ENCODE peak calls at places on chromosome 16, in nine cellular contexts. Z is cardiac muscle cell, G is OCI-LY7, H is cardiac fibroblast, R is left ventricle myocardium inferior, N is ovary, L is A549, I is fibroblast of mammary gland, X is fibroblast of pulmonary artery. V is an unnamed sample.

GRCh38 chr16:81445926-81446317 is 1.3 kb downstream of the CMIP start:
- DNase-seq in Z (no peak), G (no peak), H (no peak), R (no peak), N (no peak), L (no peak), I (no peak), X (no peak), V (no peak)

GRCh38 chr16:19223235-19223847 is 55.3 kb downstream of the SYT17 start:
- DNase-seq in Z (peak), G (peak), H (peak), R (no peak), N (no peak), L (peak), I (peak), X (peak), V (no peak)

GRCh38 chr16:51243836-51244483 is 92.9 kb upstream of the SALL1 start:
- DNase-seq in Z (peak), G (no peak), H (no peak), R (no peak), N (no peak), L (peak), I (peak), X (peak), V (peak)

GRCh38 chr16:65070831-65071230 is 51.0 kb downstream of the CDH11 start:
- DNase-seq in Z (peak), G (no peak), H (peak), R (peak), N (peak), L (peak), I (peak), X (peak), V (peak)

GRCh38 chr16:53224932-53225533 is 170.2 kb downstream of the CHD9 start:
- DNase-seq in Z (no peak), G (no peak), H (peak), R (no peak), N (no peak), L (peak), I (peak), X (peak), V (no peak)

GRCh38 chr16:9941245-9941644 is 241.0 kb downstream of the GRIN2A start:
- DNase-seq in Z (no peak), G (no peak), H (no peak), R (no peak), N (no peak), L (no peak), I (no peak), X (no peak), V (no peak)

GRCh38 chr16:4703906-4704305 is 10.5 kb downstream of the NUDT16L1 start:
- DNase-seq in Z (no peak), G (no peak), H (no peak), R (no peak), N (no peak), L (no peak), I (no peak), X (no peak), V (no peak)

GRCh38 chr16:3171181-3171854 is 16.7 kb upstream of the OR1F1 start:
- DNase-seq in Z (no peak), G (no peak), H (no peak), R (no peak), N (no peak), L (no peak), I (no peak), X (no peak), V (no peak)

GRCh38 chr16:3736116-3736515 is 18.8 kb upstream of the TRAP1 start:
- DNase-seq in Z (no peak), G (no peak), H (no peak), R (no peak), N (no peak), L (no peak), I (no peak), X (no peak), V (no peak)

GRCh38 chr16:27446721-27447120 is 44.7 kb downstream of the IL21R start:
- DNase-seq in Z (no peak), G (no peak), H (no peak), R (no peak), N (no peak), L (no peak), I (no peak), X (no peak), V (no peak)

GRCh38 chr16:24701521-24701951 is 27.9 kb upstream of the TNRC6A start:
- DNase-seq in Z (peak), G (no peak), H (peak), R (no peak), N (no peak), L (peak), I (peak), X (peak), V (peak)

GRCh38 chr16:3971261-3971660 is 90.7 kb upstream of the CREBBP start:
- DNase-seq in Z (peak), G (no peak), H (peak), R (no peak), N (no peak), L (peak), I (peak), X (peak), V (peak)

GRCh38 chr16:48561960-48562393 is 48.0 kb downstream of the N4BP1 start:
- DNase-seq in Z (peak), G (no peak), H (peak), R (no peak), N (no peak), L (no peak), I (peak), X (peak), V (peak)

GRCh38 chr16:57608462-57609113 is 19.8 kb upstream of the ADGRG1 start:
- DNase-seq in Z (no peak), G (no peak), H (no peak), R (no peak), N (no peak), L (no peak), I (no peak), X (no peak), V (no peak)

GRCh38 chr16:3938843-3939624 is 58.5 kb upstream of the CREBBP start:
- DNase-seq in Z (peak), G (peak), H (peak), R (peak), N (peak), L (peak), I (no peak), X (peak), V (peak)

GRCh38 chr16:52469775-52470174 is 77.2 kb downstream of the TOX3 start:
- DNase-seq in Z (peak), G (no peak), H (no peak), R (no peak), N (no peak), L (peak), I (no peak), X (peak), V (no peak)

GRCh38 chr16:90048347-90048722 is 28.8 kb downstream of the PRDM7 start:
- DNase-seq in Z (no peak), G (no peak), H (no peak), R (no peak), N (no peak), L (no peak), I (no peak), X (no peak), V (peak)

GRCh38 chr16:51815527-51815926 is 664.5 kb upstream of the SALL1 start:
- DNase-seq in Z (no peak), G (no peak), H (no peak), R (no peak), N (no peak), L (no peak), I (no peak), X (no peak), V (no peak)

GRCh38 chr16:84628226-84628731 is 10.4 kb upstream of the COTL1 start:
- DNase-seq in Z (no peak), G (peak), H (no peak), R (no peak), N (no peak), L (no peak), I (no peak), X (no peak), V (no peak)

GRCh38 chr16:86573215-86573614 is 5.1 kb upstream of the FOXL1 start:
- DNase-seq in Z (no peak), G (no peak), H (peak), R (no peak), N (no peak), L (no peak), I (no peak), X (no peak), V (no peak)
- H3K4me3 ChIP-seq in Z (no peak), G (no peak), H (no peak), R (no peak), N (no peak), L (no peak), I (no peak), X (no peak), V (no peak)

GRCh38 chr16:88941933-88942909 is 34.8 kb downstream of the CBFA2T3 start:
- DNase-seq in Z (peak), G (peak), H (peak), R (peak), N (peak), L (peak), I (no peak), X (peak), V (no peak)
- TF ChIP-seq CTCF in Z (peak), G (peak), H (peak), R (peak), N (peak), L (peak), I (no peak), X (peak), V (peak)

DNA sequence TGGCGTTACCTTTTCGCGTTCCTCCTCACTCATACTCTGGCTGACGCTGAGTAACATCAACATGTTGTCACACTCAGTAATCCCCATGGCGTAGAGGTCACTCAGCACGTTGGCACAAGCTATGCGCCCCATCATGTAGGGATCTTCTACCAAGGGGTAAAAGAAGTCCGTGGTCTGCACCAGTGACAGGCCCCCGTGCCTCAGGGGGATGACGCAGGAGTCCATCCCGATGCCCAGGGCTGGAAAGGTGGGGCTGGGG is 596 bp downstream of the SEPHS2 start:
- DNase-seq in Z (no peak), G (no peak), H (no peak), R (no peak), N (no peak), L (no peak), I (no peak), X (no peak), V (no peak)
- H3K4me3 ChIP-seq in Z (peak), G (peak), H (peak), R (peak), N (peak), L (peak), I (peak), X (peak), V (peak)

DNA sequence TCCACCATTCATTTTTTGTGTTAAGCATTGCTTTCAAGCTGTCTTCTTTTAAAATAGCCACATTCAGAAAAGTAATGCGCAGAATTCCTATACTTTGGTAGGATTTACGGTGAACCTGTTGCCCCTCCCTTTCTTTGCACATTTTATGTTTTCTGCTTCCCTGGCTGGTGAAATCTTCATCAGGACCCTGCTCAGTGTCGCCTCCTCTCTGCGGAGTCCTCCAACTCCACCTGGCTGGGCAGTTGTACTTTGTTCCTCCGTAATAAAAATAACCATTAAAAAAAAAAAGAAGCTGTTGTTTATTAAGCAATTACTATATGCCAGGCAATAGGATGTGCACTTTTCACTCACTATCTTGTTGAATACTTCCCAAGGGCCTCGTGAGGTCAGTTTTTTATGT is 2.9 kb downstream of the UMOD start:
- DNase-seq in Z (no peak), G (no peak), H (no peak), R (no peak), N (no peak), L (no peak), I (no peak), X (no peak), V (no peak)
- TF ChIP-seq CTCF in Z (no peak), G (peak), H (no peak), R (no peak), N (no peak), L (no peak), I (no peak), X (no peak), V (no peak)

V was measured in fibroblast of the aortic adventitia.